ENCODE peak calls at places on chromosomes 2 and 18, in eight cellular contexts. V is fibroblast of lung, J is AG09319, U is cardiac muscle cell, L is sigmoid colon, B is heart left ventricle, Y is astrocyte of the cerebellum, A is Calu3. K is an unnamed sample.

GRCh38 chr18:80253236-80253635 is 5.9 kb upstream of the PARD6G start:
- DNase-seq in B (no peak), L (no peak), V (no peak), A (no peak), U (no peak), Y (no peak), J (no peak), K (no peak)

GRCh38 chr2:98730053-98730850 is 680 bp downstream of the MGAT4A start:
- DNase-seq in Y (no peak), L (peak; percentile 75), J (no peak), U (peak; percentile 50), B (peak; percentile 48), V (no peak), A (peak; percentile 46), K (peak; percentile 27)

GRCh38 chr2:172768406-172768805 is 32.8 kb downstream of the RAPGEF4 start:
- DNase-seq in J (no peak), U (no peak), L (no peak), Y (no peak), A (no peak), V (no peak), B (no peak), K (no peak)

GRCh38 chr2:75462714-75463113 is 98.0 kb downstream of the EVA1A start:
- DNase-seq in L (no peak), U (no peak), Y (no peak), J (no peak), B (no peak), V (no peak), A (no peak), K (no peak)

GRCh38 chr2:181197140-181197760 is 216.8 kb downstream of the UBE2E3 start:
- DNase-seq in J (no peak), A (no peak), L (no peak), B (no peak), Y (no peak), V (no peak), U (no peak), K (no peak)

GRCh38 chr18:62037012-62037742 is 144.4 kb upstream of the RNF152 start:
- DNase-seq in Y (no peak), B (no peak), L (no peak), A (no peak), V (no peak), J (no peak), U (no peak), K (no peak)

GRCh38 chr18:23627325-23627724 is 35.4 kb downstream of the ANKRD29 start:
- DNase-seq in B (no peak), V (peak; percentile 91), Y (peak; percentile 62), L (no peak), A (peak; percentile 44), J (peak; percentile 69), U (no peak), K (no peak)

GRCh38 chr2:36357506-36358316 is 2.1 kb downstream of the CRIM1 start:
- DNase-seq in J (no peak), L (peak; percentile 83), A (peak; percentile 54), U (peak; percentile 61), Y (peak; percentile 66), B (peak; percentile 42), V (peak; percentile 86), K (no peak)

GRCh38 chr2:230691005-230691647 is 21.5 kb upstream of the CAB39 start:
- DNase-seq in J (no peak), Y (peak; percentile 67), U (no peak), B (no peak), V (no peak), A (peak; percentile 64), L (no peak), K (no peak)

GRCh38 chr2:152445791-152446201 is 110.8 kb downstream of the FMNL2 start:
- DNase-seq in A (no peak), V (peak; percentile 84), Y (peak; percentile 83), L (no peak), B (no peak), J (peak; percentile 44), U (no peak), K (no peak)

GRCh38 chr2:141317986-141318385 is 812.8 kb downstream of the LRP1B start:
- DNase-seq in V (peak; percentile 22), Y (no peak), B (no peak), L (no peak), A (no peak), U (no peak), J (no peak), K (no peak)

GRCh38 chr2:70083344-70084156 is 3.7 kb upstream of the PCBP1 start:
- DNase-seq in Y (no peak), U (no peak), V (no peak), A (peak; percentile 40), L (peak; percentile 48), J (no peak), B (no peak), K (no peak)

GRCh38 chr2:27959496-27959895 is 69.0 kb downstream of the BABAM2 start:
- DNase-seq in J (no peak), A (no peak), U (no peak), Y (no peak), L (peak; percentile 79), B (no peak), V (peak; percentile 55), K (no peak)

GRCh38 chr2:29062371-29062770 is 12.0 kb downstream of the PCARE start:
- DNase-seq in J (no peak), A (no peak), Y (no peak), L (no peak), B (no peak), U (no peak), V (no peak), K (no peak)

GRCh38 chr2:67842375-67842959 is 220.3 kb downstream of the C1D start:
- DNase-seq in J (no peak), V (no peak), B (no peak), U (no peak), Y (no peak), A (no peak), L (no peak), K (no peak)

GRCh38 chr2:67841711-67842110 is 221.1 kb downstream of the C1D start:
- DNase-seq in Y (no peak), J (no peak), A (no peak), L (no peak), U (no peak), B (no peak), V (no peak), K (no peak)

GRCh38 chr2:67846341-67847070 is 216.3 kb downstream of the C1D start:
- DNase-seq in B (peak; percentile 81), L (peak; percentile 98), V (peak; percentile 98), J (peak; percentile 76), Y (peak; percentile 99), A (peak; percentile 88), U (peak; percentile 90), K (peak; percentile 70)

GRCh38 chr2:67845557-67846114 is 217.2 kb downstream of the C1D start:
- DNase-seq in U (no peak), Y (no peak), B (no peak), V (no peak), J (no peak), L (peak; percentile 56), A (no peak), K (no peak)

DNA sequence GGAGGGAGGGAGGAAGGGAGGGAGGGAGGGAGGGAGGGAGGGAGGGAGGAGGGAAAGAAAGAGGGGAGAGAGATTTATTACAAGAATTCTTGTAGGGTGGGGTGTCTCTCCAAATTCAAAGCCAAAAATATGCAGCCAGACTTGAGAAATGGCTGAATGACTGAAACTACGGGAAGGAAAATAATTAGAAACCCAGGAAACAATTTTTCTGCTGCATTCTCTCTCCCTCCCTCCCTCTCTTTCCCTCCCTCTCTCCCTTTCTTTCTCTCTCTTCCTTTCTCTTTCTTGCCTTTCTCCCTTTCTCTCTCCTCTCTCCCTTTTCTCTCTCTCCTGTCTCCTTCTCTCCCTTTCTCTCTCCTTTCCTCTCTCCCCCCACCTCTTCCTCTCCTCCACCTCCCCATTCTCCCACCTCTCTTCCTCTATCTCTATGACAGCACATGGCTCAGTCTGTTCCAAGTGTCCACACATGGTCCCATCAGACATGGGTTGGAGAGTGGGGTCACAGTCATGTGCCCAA is 218.7 kb downstream of the C1D start:
- DNase-seq in J (no peak), U (no peak), V (no peak), A (no peak), B (no peak), L (no peak), Y (no peak), K (no peak)
- TF ChIP-seq CTCF in J (no peak), U (no peak), V (no peak), A (no peak), B (no peak), L (no peak), Y (no peak), K (no peak)

DNA sequence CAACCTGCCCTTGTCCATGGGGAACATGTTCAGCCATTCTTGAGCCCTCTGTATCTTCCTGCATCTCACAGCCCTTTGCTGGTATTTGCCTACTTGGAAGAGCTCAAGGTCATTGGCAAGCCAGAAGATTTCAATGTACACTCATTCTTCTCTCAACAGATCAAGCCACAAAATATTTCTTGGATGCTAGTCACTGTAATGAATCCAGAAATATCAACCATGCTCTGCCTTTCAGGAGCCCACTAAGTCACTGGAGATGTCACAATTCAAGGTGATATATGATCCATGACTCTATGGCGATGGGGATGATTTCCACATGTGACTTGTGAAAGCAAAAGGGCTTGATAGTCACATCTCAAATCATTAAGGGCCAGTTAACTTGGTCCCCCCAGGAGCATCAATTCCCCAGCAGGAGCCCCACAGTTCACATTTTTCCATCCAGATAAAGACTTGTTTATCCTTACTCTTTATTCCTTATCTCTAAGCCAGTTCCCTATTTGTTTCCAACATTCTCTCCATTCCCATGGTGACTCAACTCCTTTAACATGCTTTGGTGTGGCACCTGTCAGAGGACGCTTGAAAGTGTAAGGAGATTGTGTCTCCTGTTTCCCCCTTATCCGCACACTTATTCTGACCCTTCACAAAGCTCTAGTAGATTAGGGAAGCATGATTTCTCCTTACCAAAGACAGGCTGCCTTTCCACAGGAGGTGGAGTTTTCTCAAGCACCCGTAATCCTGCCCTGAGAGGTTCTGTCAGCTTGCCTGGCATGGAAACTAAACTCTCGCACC is 15.8 kb downstream of the PKDCC start:
- DNase-seq in L (no peak), Y (no peak), A (no peak), B (peak; percentile 4), U (peak; percentile 78), V (peak; percentile 94), J (no peak), K (no peak)
- TF ChIP-seq CTCF in L (no peak), Y (no peak), A (no peak), B (no peak), U (no peak), V (no peak), J (no peak), K (no peak)

DNA sequence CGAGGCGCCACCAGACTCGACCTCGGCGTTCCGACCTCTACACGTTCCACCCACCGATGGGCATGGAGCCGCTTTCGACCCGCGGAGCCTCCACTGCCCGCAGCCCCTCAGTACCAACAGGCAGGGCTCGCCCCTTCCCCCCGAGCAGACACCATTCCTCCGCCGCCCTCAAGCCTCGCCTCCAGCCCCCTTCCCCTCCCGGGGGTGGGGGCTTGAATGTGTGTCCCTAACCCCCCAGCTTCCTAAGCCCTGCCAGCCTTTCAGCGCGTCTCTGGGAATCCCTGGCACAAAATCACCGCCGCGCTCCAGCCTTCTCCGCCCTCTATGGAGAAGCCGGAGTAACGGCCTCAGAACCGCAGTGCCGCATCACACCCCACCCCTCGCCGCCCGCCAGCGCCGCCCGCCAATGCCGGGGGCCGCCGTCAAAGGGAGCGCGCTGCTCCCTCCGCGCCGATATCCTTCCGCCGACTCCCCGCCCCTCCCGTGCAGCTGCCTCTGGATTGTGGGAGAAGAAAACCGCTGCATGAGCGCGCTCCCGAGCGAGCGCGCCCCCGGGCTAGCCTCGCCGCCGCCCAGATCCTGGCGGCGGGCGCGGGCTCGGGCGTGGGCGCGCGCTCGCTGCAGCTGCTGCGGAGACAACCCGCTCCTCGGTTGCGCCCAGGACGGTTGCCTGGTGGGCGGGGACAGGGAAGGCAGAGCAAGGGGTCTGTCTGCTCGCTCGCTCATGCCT is at the start of gene CCDC88A:
- DNase-seq in U (peak; percentile 97), A (peak; percentile 98), V (peak; percentile 98), Y (peak; percentile 93), J (peak; percentile 98), L (peak; percentile 98), B (peak; percentile 98), K (peak; percentile 98)
- TF ChIP-seq CTCF in U (peak; percentile 35), A (no peak), V (peak; percentile 27), Y (peak; percentile 34), J (peak; percentile 25), L (peak; percentile 50), B (peak; percentile 22), K (peak; percentile 36)

GRCh38 chr2:106932644-106933043 is 46.7 kb upstream of the ST6GAL2 start:
- DNase-seq in L (no peak), V (no peak), U (no peak), Y (no peak), A (no peak), B (no peak), J (no peak), K (no peak)
- TF ChIP-seq CTCF in L (no peak), V (no peak), U (no peak), Y (no peak), A (no peak), B (no peak), J (no peak), K (no peak)

K was measured in progenitor cell of endocrine pancreas.